ENCODE peak calls at places on chromosomes 16 and 17, in five cellular contexts. P is adrenal gland, L is cardiac muscle cell, R is GM23248, H is NT2/D1. Z is an unnamed sample.

GRCh38 chr17:29567362-29568330 is 809 bp upstream of the ABHD15 start:
- DNase-seq in P (peak; percentile 74), L (peak; percentile 40), H (no peak), R (peak; percentile 73), Z (peak; percentile 89)

GRCh38 chr16:57732011-57732410 is 3.6 kb upstream of the KATNB1 start:
- DNase-seq in R (peak; percentile 84), L (peak; percentile 69), P (no peak), H (no peak), Z (no peak)

GRCh38 chr16:68069511-68070248 is 15.5 kb upstream of the NFATC3 start:
- DNase-seq in L (no peak), R (no peak), H (no peak), P (no peak), Z (peak; percentile 73)

GRCh38 chr17:15264542-15264941 is 584 bp downstream of the PMP22 start:
- DNase-seq in L (no peak), H (no peak), P (no peak), R (no peak), Z (no peak)

GRCh38 chr17:49821916-49822315 is 26.0 kb downstream of the TAC4 start:
- DNase-seq in L (no peak), P (no peak), R (no peak), H (no peak), Z (no peak)

GRCh38 chr16:57751539-57752202 is 16.1 kb downstream of the KATNB1 start:
- DNase-seq in H (no peak), L (no peak), R (no peak), P (no peak), Z (peak; percentile 18)

GRCh38 chr17:73801455-73802100 is 157.3 kb upstream of the SDK2 start:
- DNase-seq in L (no peak), R (no peak), H (no peak), P (peak; percentile 47), Z (no peak)

GRCh38 chr17:45846223-45846622 is 1.5 kb downstream of the SPPL2C start:
- DNase-seq in P (no peak), H (no peak), R (no peak), L (no peak), Z (no peak)

GRCh38 chr17:76567634-76568432 is 17.8 kb downstream of the ST6GALNAC2 start:
- DNase-seq in R (no peak), P (no peak), H (no peak), L (no peak), Z (no peak)

GRCh38 chr17:15490634-15491261 is 23.3 kb upstream of the CDRT4 start:
- DNase-seq in H (peak; percentile 77), R (peak; percentile 93), P (peak; percentile 84), L (peak; percentile 65), Z (peak; percentile 86)

GRCh38 chr17:40617678-40618240 is 29.9 kb downstream of the SMARCE1 start:
- DNase-seq in L (no peak), P (peak; percentile 63), R (no peak), H (no peak), Z (no peak)

GRCh38 chr16:67336646-67337045 is 10.0 kb downstream of the LRRC36 start:
- DNase-seq in H (no peak), L (no peak), R (peak; percentile 15), P (no peak), Z (no peak)

GRCh38 chr17:11391134-11391533 is 150.1 kb downstream of the SHISA6 start:
- DNase-seq in H (peak; percentile 16), R (no peak), P (no peak), L (no peak), Z (no peak)

GRCh38 chr16:77888786-77889185 is 100.4 kb downstream of the VAT1L start:
- DNase-seq in P (no peak), R (no peak), L (no peak), H (no peak), Z (no peak)

GRCh38 chr16:47392114-47392513 is 68.7 kb downstream of the ITFG1 start:
- DNase-seq in H (no peak), R (no peak), L (peak; percentile 26), P (no peak), Z (no peak)

GRCh38 chr17:18246109-18246725 is 12.3 kb downstream of the FLII start:
- DNase-seq in H (no peak), R (no peak), P (no peak), L (no peak), Z (no peak)

GRCh38 chr17:70100983-70101382 is 26.0 kb downstream of the KCNJ16 start:
- DNase-seq in L (no peak), H (no peak), P (no peak), R (peak; percentile 15), Z (no peak)

GRCh38 chr16:83015871-83016270 is 389.1 kb downstream of the CDH13 start:
- DNase-seq in H (no peak), R (peak; percentile 44), L (no peak), P (no peak), Z (no peak)

GRCh38 chr17:21213491-21214014 is 408 bp downstream of the TMEM11 start:
- DNase-seq in H (no peak), P (peak; percentile 61), R (peak; percentile 80), L (peak; percentile 39), Z (peak; percentile 76)

GRCh38 chr17:40419559-40420331 is 2.0 kb upstream of the TOP2A start:
- DNase-seq in R (no peak), H (no peak), L (no peak), P (no peak), Z (no peak)

GRCh38 chr16:56246051-56246817 is 54.9 kb downstream of the GNAO1 start:
- DNase-seq in P (peak; percentile 81), R (peak; percentile 23), L (no peak), H (peak; percentile 72), Z (no peak)

GRCh38 chr16:3266873-3267537 is 10.6 kb upstream of the MEFV start:
- DNase-seq in P (peak; percentile 74), H (no peak), R (peak; percentile 86), L (peak; percentile 72), Z (no peak)

GRCh38 chr16:79449067-79449466 is 151.5 kb downstream of the MAF start:
- DNase-seq in H (no peak), R (no peak), L (no peak), P (no peak), Z (no peak)

GRCh38 chr17:40417258-40417608 is 463 bp downstream of the TOP2A start:
- DNase-seq in H (no peak), P (no peak), L (no peak), R (no peak), Z (no peak)

GRCh38 chr17:21042434-21043295 is at the start of gene USP22:
- DNase-seq in L (no peak), H (no peak), P (peak; percentile 99), R (peak; percentile 98), Z (no peak)

GRCh38 chr16:50067290-50067853 is 1.6 kb downstream of the HEATR3 start:
- DNase-seq in H (peak; percentile 20), R (peak; percentile 80), P (peak; percentile 64), L (peak; percentile 66), Z (no peak)

GRCh38 chr16:58121132-58121531 is 8.0 kb downstream of the CFAP20 start:
- DNase-seq in P (peak; percentile 62), R (peak; percentile 13), L (no peak), H (no peak), Z (no peak)

GRCh38 chr17:56902350-56902749 is 11.5 kb downstream of the TRIM25 start:
- DNase-seq in L (peak; percentile 30), P (peak; percentile 25), H (no peak), R (peak; percentile 84), Z (no peak)

GRCh38 chr17:49287481-49287880 is 56.9 kb upstream of the PHOSPHO1 start:
- DNase-seq in H (no peak), P (no peak), R (no peak), L (no peak), Z (no peak)

GRCh38 chr17:12398636-12399035 is 267.1 kb upstream of the MYOCD start:
- DNase-seq in H (no peak), R (no peak), P (no peak), L (no peak), Z (no peak)

GRCh38 chr17:64780096-64781012 is 118.2 kb upstream of the SMURF2 start:
- DNase-seq in H (no peak), R (peak; percentile 51), L (no peak), P (peak; percentile 85), Z (peak; percentile 79)

GRCh38 chr16:85528528-85529387 is 84.4 kb upstream of the GSE1 start:
- DNase-seq in P (no peak), L (peak; percentile 25), H (no peak), R (no peak), Z (no peak)

GRCh38 chr16:35170610-35171009 is 1711.2 kb downstream of the TP53TG3F start:
- DNase-seq in H (no peak), L (no peak), R (no peak), P (no peak), Z (no peak)

DNA sequence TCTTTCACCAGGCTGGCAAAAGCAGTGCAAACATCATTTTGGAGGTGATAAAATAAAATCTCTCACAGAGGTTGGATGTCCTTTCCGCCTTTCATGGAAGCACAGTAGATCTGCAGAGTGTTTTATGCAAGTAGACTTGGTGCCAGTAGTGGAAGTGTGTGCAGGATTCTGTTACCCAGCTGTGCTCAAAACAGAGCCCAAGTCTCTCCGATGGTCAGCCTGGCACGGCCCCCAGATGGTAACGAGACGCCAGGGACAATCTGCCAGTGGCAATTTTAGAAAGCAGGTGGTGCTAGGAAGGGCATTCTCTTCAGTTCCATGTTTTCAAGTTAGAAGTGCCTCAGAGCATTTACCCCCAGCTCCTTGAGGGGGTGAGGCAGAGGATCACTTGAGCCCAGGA is 1.5 kb upstream of the MTHFSD start:
- DNase-seq in R (no peak), H (no peak), P (no peak), L (no peak), Z (peak; percentile 40)
- H3K27me3 ChIP-seq in R (peaks cover 8% of the 10 kb centered on the region), H (no peaks in the 10 kb centered on the region), P (peaks cover 3% of the 10 kb centered on the region), L (no peaks in the 10 kb centered on the region), Z (no peaks in the 10 kb centered on the region)

DNA sequence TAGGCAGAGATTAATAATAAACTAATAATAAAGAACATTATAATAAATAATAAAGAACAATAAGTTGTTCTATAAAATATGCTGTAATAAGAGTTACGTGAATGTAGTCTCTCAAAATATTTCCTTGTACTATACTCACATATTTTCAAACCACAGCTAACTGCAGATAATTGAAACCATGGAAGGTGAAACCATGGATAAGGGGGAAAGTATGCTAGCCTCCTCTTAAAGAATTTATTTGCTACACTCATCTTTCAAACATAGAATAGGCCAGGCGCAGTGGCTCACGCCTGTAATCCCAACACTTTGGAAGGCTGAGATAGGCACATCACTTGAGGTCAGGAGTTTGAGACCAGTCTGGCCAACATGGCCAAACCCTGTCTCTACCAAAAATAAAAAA is 18.5 kb downstream of the CYTH1 start:
- DNase-seq in R (no peak), P (no peak), L (no peak), H (no peak), Z (no peak)
- H3K4me1 ChIP-seq in R (peaks cover 24% of the 10 kb centered on the region), P (peaks cover 19% of the 10 kb centered on the region), L (peaks cover 6% of the 10 kb centered on the region), H (no peaks in the 10 kb centered on the region), Z (peaks cover 19% of the 10 kb centered on the region)

GRCh38 chr16:2198283-2198682 is 1.9 kb upstream of the CASKIN1 start:
- DNase-seq in R (no peak), L (no peak), H (no peak), P (no peak), Z (no peak)

GRCh38 chr16:2199095-2199494 is 2.7 kb upstream of the CASKIN1 start:
- DNase-seq in H (no peak), L (no peak), R (no peak), P (no peak), Z (no peak)

GRCh38 chr16:2200313-2200712 is 3.9 kb upstream of the CASKIN1 start:
- DNase-seq in R (no peak), L (no peak), H (no peak), P (no peak), Z (no peak)

GRCh38 chr16:2197765-2198164 is 1.4 kb upstream of the CASKIN1 start:
- DNase-seq in H (no peak), P (no peak), L (no peak), R (no peak), Z (no peak)

GRCh38 chr16:2199621-2200139 is 3.3 kb upstream of the CASKIN1 start:
- DNase-seq in H (no peak), R (no peak), L (no peak), P (no peak), Z (no peak)
- H3K27me3 ChIP-seq in H (peaks cover 39% of the 10 kb centered on the region), R (peaks cover 27% of the 10 kb centered on the region), L (peaks cover 29% of the 10 kb centered on the region), P (peaks cover 13% of the 10 kb centered on the region), Z (no peaks in the 10 kb centered on the region)

GRCh38 chr17:75318211-75318610 is 29.0 kb upstream of the SLC25A19 start:
- DNase-seq in L (no peak), R (no peak), H (no peak), P (no peak), Z (peak; percentile 63)
- H3K4me1 ChIP-seq in L (no peaks in the 10 kb centered on the region), R (peaks cover 8% of the 10 kb centered on the region), H (peaks cover 17% of the 10 kb centered on the region), P (peaks cover 23% of the 10 kb centered on the region), Z (peaks cover 2% of the 10 kb centered on the region)

Z was measured in right cardiac atrium.